ENCODE peak calls at places on chromosomes 4 and X, in four cellular contexts. T, M, F and I are unnamed samples.

GRCh38 chrX:10854594-10854993 is 234.2 kb upstream of the MID1 start:
- DNase-seq in T (no peak), M (no peak), F (no peak), I (no peak)

GRCh38 chrX:135985123-135985973 is at the start of gene SLC9A6:
- DNase-seq in T (peak), M (peak), F (peak), I (no peak)

GRCh38 chr4:1636490-1637211 is 47.5 kb downstream of the FAM53A start:
- DNase-seq in T (no peak), M (peak), F (no peak), I (no peak)

GRCh38 chr4:8281519-8282133 is 12.1 kb downstream of the HTRA3 start:
- DNase-seq in T (no peak), M (peak), F (no peak), I (no peak)

GRCh38 chr4:84501721-84502267 is 2.7 kb upstream of the NKX6-1 start:
- DNase-seq in T (no peak), M (peak), F (no peak), I (no peak)

GRCh38 chrX:131067846-131068745 is 9.9 kb downstream of the ARHGAP36 start:
- DNase-seq in T (no peak), M (no peak), F (no peak), I (no peak)

GRCh38 chr4:36235306-36235705 is 9.0 kb downstream of the ARAP2 start:
- DNase-seq in T (no peak), M (no peak), F (no peak), I (no peak)

GRCh38 chrX:78029663-78030062 is 60.2 kb upstream of the PGAM4 start:
- DNase-seq in T (no peak), M (no peak), F (peak), I (no peak)

GRCh38 chr4:62640296-62640695 is 1440.2 kb downstream of the ADGRL3 start:
- DNase-seq in T (no peak), M (no peak), F (no peak), I (no peak)

GRCh38 chrX:131068945-131069719 is 11.0 kb downstream of the ARHGAP36 start:
- DNase-seq in T (no peak), M (peak), F (no peak), I (no peak)

GRCh38 chr4:113476800-113477199 is 284.7 kb downstream of the CAMK2D start:
- DNase-seq in T (no peak), M (no peak), F (no peak), I (no peak)

GRCh38 chr4:136713140-136713539 is 819.2 kb downstream of the PCDH18 start:
- DNase-seq in T (no peak), M (no peak), F (no peak), I (peak)
- TF ChIP-seq CTCF in T (no peak), M (no peak), F (peak), I (peak)

GRCh38 chr4:166972071-166972470 is 262.2 kb downstream of the SPOCK3 start:
- DNase-seq in T (no peak), M (no peak), F (no peak), I (no peak)
- H3K4me3 ChIP-seq in T (no peak), M (no peak), F (no peak), I (no peak)

DNA sequence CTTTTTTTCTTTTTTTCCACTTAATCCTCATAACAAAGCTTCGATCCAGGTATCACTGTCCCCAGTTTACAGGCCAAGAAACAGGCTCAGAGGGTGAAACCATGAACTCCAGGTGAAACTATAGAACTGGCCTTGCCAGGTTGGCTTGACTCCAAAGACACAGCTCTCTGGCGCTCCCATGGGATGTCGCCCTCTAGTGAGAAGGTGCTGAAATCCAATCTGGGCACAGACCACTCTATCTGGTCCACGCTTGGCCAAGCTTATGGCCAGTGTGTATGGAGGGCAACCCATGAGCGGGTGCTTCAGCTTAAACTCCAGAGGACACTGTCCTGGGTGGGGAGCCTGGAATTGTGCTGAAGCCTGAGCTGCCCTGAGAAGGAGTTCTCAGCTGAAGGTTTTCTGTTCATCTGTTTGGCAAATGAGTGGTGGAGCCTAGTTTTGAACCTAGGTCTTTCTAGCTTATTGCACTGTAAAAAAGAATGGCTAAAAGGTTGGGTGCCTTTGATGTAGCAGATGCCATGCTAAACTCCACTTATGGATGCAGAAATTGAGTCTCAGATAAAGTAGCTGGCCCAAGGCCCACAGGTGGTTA is 70.5 kb downstream of the SEL1L3 start:
- DNase-seq in T (peak), M (peak), F (no peak), I (no peak)
- TF ChIP-seq CTCF in T (no peak), M (peak), F (no peak), I (peak)

DNA sequence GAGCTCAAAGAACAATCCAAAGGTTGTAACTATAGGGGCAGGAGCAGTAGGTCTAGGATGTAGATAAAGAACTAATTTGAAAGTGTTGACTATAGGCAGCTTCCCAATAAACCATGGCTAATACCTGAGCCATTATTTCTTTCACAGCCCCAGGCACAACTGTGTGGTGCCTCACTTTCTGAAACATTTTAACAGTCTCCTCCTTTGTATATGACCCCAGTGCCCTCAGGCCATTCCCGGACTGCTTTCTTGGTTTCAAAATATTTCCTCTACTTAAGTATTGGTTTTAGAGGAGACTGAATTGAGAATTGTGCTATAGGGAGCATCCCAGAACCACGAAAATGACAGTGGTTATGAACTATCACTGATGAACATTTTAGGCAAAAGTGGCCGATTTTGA is 728.7 kb downstream of the IL1RAPL1 start:
- DNase-seq in T (no peak), M (no peak), F (no peak), I (no peak)
- H3K4me3 ChIP-seq in T (no peak), M (no peak), F (no peak), I (no peak)

GRCh38 chr4:79298027-79298426 is 27.8 kb downstream of the NAA11 start:
- DNase-seq in T (no peak), M (no peak), F (no peak), I (no peak)
- TF ChIP-seq CTCF in T (no peak), M (no peak), F (no peak), I (peak)

GRCh38 chr4:55793479-55793878 is 26.1 kb upstream of the EXOC1L start:
- DNase-seq in T (no peak), M (peak), F (no peak), I (no peak)
- H3K4me3 ChIP-seq in T (no peak), M (no peak), F (peak), I (peak)

GRCh38 chr4:153576443-153576774 is 107.7 kb upstream of the TLR2 start:
- DNase-seq in T (no peak), M (no peak), F (no peak), I (no peak)
- TF ChIP-seq CTCF in T (no peak), M (no peak), F (no peak), I (no peak)

GRCh38 chr4:185657191-185657590 is 121.9 kb upstream of the PDLIM3 start:
- DNase-seq in T (no peak), M (no peak), F (no peak), I (no peak)
- H3K4me3 ChIP-seq in T (no peak), M (peak), F (peak), I (no peak)